ENCODE peak calls at places on chromosomes 3 and 15, in nine cellular contexts. F, S, C, U, P, L, K, T and V are unnamed samples.

GRCh38 chr3:152269423-152270144 is 855 bp downstream of the MBNL1 start:
- DNase-seq in F (peak), S (peak), C (no peak), U (peak), P (no peak), L (peak), K (peak), T (peak), V (peak)

GRCh38 chr15:85825719-85826118 is 31.0 kb upstream of the KLHL25 start:
- DNase-seq in F (no peak), S (no peak), C (no peak), U (no peak), P (no peak), L (no peak), K (peak), T (no peak), V (peak)

GRCh38 chr15:90650117-90650955 is 66.8 kb upstream of the BLM start:
- DNase-seq in F (no peak), S (no peak), C (no peak), U (peak), P (no peak), L (no peak), K (no peak), T (no peak), V (no peak)

GRCh38 chr3:40044487-40044886 is 235.1 kb downstream of the MYRIP start:
- DNase-seq in F (no peak), S (no peak), C (no peak), U (peak), P (no peak), L (no peak), K (peak), T (peak), V (no peak)

GRCh38 chr3:2856062-2856792 is 253.9 kb downstream of the IL5RA start:
- DNase-seq in F (no peak), S (no peak), C (no peak), U (no peak), P (no peak), L (no peak), K (no peak), T (no peak), V (no peak)

GRCh38 chr3:97942801-97943546 is 29.3 kb downstream of the RIOX2 start:
- DNase-seq in F (no peak), S (no peak), C (no peak), U (no peak), P (no peak), L (no peak), K (peak), T (no peak), V (no peak)

GRCh38 chr3:38662544-38662943 is 13.1 kb upstream of the SCN5A start:
- DNase-seq in F (no peak), S (no peak), C (no peak), U (peak), P (no peak), L (no peak), K (peak), T (no peak), V (no peak)

GRCh38 chr15:67174446-67174845 is 80.0 kb downstream of the AAGAB start:
- DNase-seq in F (no peak), S (no peak), C (no peak), U (no peak), P (no peak), L (no peak), K (no peak), T (no peak), V (peak)

GRCh38 chr15:62047278-62047847 is 12.9 kb downstream of the VPS13C start:
- DNase-seq in F (no peak), S (no peak), C (no peak), U (no peak), P (no peak), L (no peak), K (no peak), T (no peak), V (no peak)

GRCh38 chr15:63387741-63388468 is 6.3 kb upstream of the CA12 start:
- DNase-seq in F (no peak), S (no peak), C (no peak), U (no peak), P (no peak), L (no peak), K (no peak), T (no peak), V (no peak)

GRCh38 chr3:109339186-109339585 is 1.8 kb upstream of the DPPA4 start:
- DNase-seq in F (no peak), S (no peak), C (no peak), U (no peak), P (no peak), L (no peak), K (no peak), T (no peak), V (no peak)

GRCh38 chr15:99399612-99400011 is 148.3 kb downstream of the LRRC28 start:
- DNase-seq in F (no peak), S (no peak), C (no peak), U (no peak), P (no peak), L (no peak), K (no peak), T (no peak), V (no peak)

GRCh38 chr3:54344601-54345216 is 222.4 kb downstream of the CACNA2D3 start:
- DNase-seq in F (no peak), S (no peak), C (no peak), U (no peak), P (no peak), L (no peak), K (no peak), T (no peak), V (no peak)

GRCh38 chr3:38843898-38844297 is 27.9 kb upstream of the SCN10A start:
- DNase-seq in F (no peak), S (no peak), C (no peak), U (peak), P (no peak), L (no peak), K (peak), T (peak), V (no peak)

GRCh38 chr3:139940622-139941021 is 5.6 kb downstream of the CLSTN2 start:
- DNase-seq in F (no peak), S (no peak), C (no peak), U (no peak), P (no peak), L (no peak), K (no peak), T (no peak), V (no peak)

GRCh38 chr3:14206548-14207177 is 28.0 kb downstream of the LSM3 start:
- DNase-seq in F (no peak), S (no peak), C (no peak), U (no peak), P (no peak), L (no peak), K (no peak), T (no peak), V (no peak)